ENCODE peak calls at places on chromosomes 6 and 20, in nine cellular contexts. One of them, this sample, is unnamed.

GRCh38 chr20:62063601-62063980 is 2.1 kb downstream of the TAF4 start:
- DNase-seq in cardiac muscle cell: peak
- DNase-seq in GM06990: no peak
- DNase-seq in ascending aorta: peak
- DNase-seq in epithelial cell of esophagus: peak
- DNase-seq in heart left ventricle: no peak
- DNase-seq in pancreas: no peak
- DNase-seq in tibial artery: no peak
- DNase-seq in astrocyte: peak
- DNase-seq in this sample: peak

GRCh38 chr20:24166127-24166389 is 177.5 kb upstream of the GGTLC1 start:
- DNase-seq in cardiac muscle cell: no peak
- DNase-seq in GM06990: no peak
- DNase-seq in ascending aorta: no peak
- DNase-seq in epithelial cell of esophagus: no peak
- DNase-seq in heart left ventricle: no peak
- DNase-seq in pancreas: no peak
- DNase-seq in tibial artery: no peak
- DNase-seq in astrocyte: no peak
- DNase-seq in this sample: no peak

GRCh38 chr20:51373713-51374481 is 168.6 kb downstream of the NFATC2 start:
- DNase-seq in cardiac muscle cell: peak
- DNase-seq in GM06990: no peak
- DNase-seq in ascending aorta: no peak
- DNase-seq in epithelial cell of esophagus: no peak
- DNase-seq in heart left ventricle: no peak
- DNase-seq in pancreas: peak
- DNase-seq in tibial artery: no peak
- DNase-seq in astrocyte: peak
- DNase-seq in this sample: peak

GRCh38 chr20:41245086-41245707 is 72.3 kb downstream of the ZHX3 start:
- DNase-seq in cardiac muscle cell: peak
- DNase-seq in GM06990: peak
- DNase-seq in ascending aorta: no peak
- DNase-seq in epithelial cell of esophagus: peak
- DNase-seq in heart left ventricle: no peak
- DNase-seq in pancreas: no peak
- DNase-seq in tibial artery: no peak
- DNase-seq in astrocyte: no peak
- DNase-seq in this sample: peak

GRCh38 chr6:154614641-154615040 is 104.2 kb upstream of the CNKSR3 start:
- DNase-seq in cardiac muscle cell: no peak
- DNase-seq in GM06990: no peak
- DNase-seq in ascending aorta: no peak
- DNase-seq in epithelial cell of esophagus: no peak
- DNase-seq in heart left ventricle: no peak
- DNase-seq in pancreas: no peak
- DNase-seq in tibial artery: no peak
- DNase-seq in astrocyte: no peak
- DNase-seq in this sample: no peak

GRCh38 chr6:12844284-12845223 is 128.0 kb downstream of the PHACTR1 start:
- DNase-seq in cardiac muscle cell: peak
- DNase-seq in GM06990: no peak
- DNase-seq in ascending aorta: no peak
- DNase-seq in epithelial cell of esophagus: peak
- DNase-seq in heart left ventricle: no peak
- DNase-seq in pancreas: no peak
- DNase-seq in tibial artery: no peak
- DNase-seq in astrocyte: peak
- DNase-seq in this sample: peak

GRCh38 chr6:16764188-16764950 is 3.1 kb upstream of the ATXN1 start:
- DNase-seq in cardiac muscle cell: peak
- DNase-seq in GM06990: no peak
- DNase-seq in ascending aorta: no peak
- DNase-seq in epithelial cell of esophagus: peak
- DNase-seq in heart left ventricle: no peak
- DNase-seq in pancreas: no peak
- DNase-seq in tibial artery: no peak
- DNase-seq in astrocyte: peak
- DNase-seq in this sample: peak

GRCh38 chr6:51077967-51078518 is 259.4 kb downstream of the TFAP2B start:
- DNase-seq in cardiac muscle cell: no peak
- DNase-seq in GM06990: no peak
- DNase-seq in ascending aorta: no peak
- DNase-seq in epithelial cell of esophagus: no peak
- DNase-seq in heart left ventricle: no peak
- DNase-seq in pancreas: no peak
- DNase-seq in tibial artery: no peak
- DNase-seq in astrocyte: no peak
- DNase-seq in this sample: no peak

GRCh38 chr20:25195962-25196700 is 619 bp downstream of the ENTPD6 start:
- DNase-seq in cardiac muscle cell: peak
- DNase-seq in GM06990: no peak
- DNase-seq in ascending aorta: no peak
- DNase-seq in epithelial cell of esophagus: peak
- DNase-seq in heart left ventricle: peak
- DNase-seq in pancreas: peak
- DNase-seq in tibial artery: no peak
- DNase-seq in astrocyte: no peak
- DNase-seq in this sample: no peak

DNA sequence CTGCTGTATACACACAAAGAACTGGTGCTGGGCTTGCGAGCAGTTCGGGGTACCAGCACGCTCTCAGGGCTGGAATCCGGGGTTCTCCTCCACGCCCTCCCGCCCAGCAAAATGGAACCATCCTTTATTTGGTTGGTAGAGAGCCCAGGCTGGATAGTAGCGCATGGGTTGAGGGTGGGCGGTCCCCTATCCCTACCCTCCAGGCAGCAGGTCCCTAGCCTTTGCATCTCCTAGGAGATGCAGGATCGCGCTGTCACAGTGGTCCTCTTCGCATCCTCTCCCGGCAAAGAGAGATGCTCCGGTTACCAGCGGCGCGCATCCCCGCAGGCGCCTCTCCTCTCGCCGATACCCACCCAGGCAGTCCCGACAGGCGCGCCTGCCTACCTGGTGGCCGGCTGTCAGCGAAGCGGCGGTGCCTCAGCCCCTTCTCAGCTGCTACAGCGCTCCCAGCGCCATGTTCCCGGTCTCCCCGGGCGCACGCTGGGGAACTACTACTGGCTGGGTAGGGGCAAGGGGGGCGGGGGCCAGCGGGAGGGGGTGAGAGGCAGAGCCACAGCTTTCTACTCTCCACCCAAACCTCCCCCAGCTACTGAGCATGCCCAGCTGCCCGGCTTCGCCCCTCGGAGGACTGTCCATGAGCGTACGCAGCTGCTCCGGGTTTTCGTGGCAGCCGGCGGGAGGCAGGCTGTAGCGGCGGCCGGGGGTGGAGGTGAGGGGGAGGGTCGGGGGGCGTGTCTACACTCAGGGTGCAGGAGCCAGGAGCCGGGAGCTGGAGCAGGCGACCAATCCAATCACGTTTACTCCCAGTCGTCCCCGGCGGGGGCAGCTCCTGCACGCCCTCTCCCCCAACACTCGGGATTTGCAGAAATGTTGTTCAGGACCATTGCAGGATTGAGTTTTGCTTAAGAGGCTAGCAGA is at the start of gene PAK5:
- DNase-seq in cardiac muscle cell: peak
- DNase-seq in GM06990: no peak
- DNase-seq in ascending aorta: peak
- DNase-seq in epithelial cell of esophagus: peak
- DNase-seq in heart left ventricle: no peak
- DNase-seq in pancreas: peak
- DNase-seq in tibial artery: peak
- DNase-seq in astrocyte: peak
- DNase-seq in this sample: peak
- TF ChIP-seq CTCF in cardiac muscle cell: no peak
- TF ChIP-seq CTCF in GM06990: no peak
- TF ChIP-seq CTCF in ascending aorta: no peak
- TF ChIP-seq CTCF in epithelial cell of esophagus: no peak
- TF ChIP-seq CTCF in heart left ventricle: no peak
- TF ChIP-seq CTCF in pancreas: no peak
- TF ChIP-seq CTCF in tibial artery: no peak
- TF ChIP-seq CTCF in astrocyte: no peak
- TF ChIP-seq CTCF in this sample: no peak

GRCh38 chr6:36290668-36291620 is 21.1 kb downstream of the PNPLA1 start:
- DNase-seq in cardiac muscle cell: no peak
- DNase-seq in GM06990: no peak
- DNase-seq in ascending aorta: no peak
- DNase-seq in epithelial cell of esophagus: peak
- DNase-seq in heart left ventricle: no peak
- DNase-seq in pancreas: no peak
- DNase-seq in tibial artery: no peak
- DNase-seq in astrocyte: no peak
- DNase-seq in this sample: peak
- H3K4me3 ChIP-seq in cardiac muscle cell: no peak
- H3K4me3 ChIP-seq in GM06990: no peak
- H3K4me3 ChIP-seq in ascending aorta: no peak
- H3K4me3 ChIP-seq in epithelial cell of esophagus: no peak
- H3K4me3 ChIP-seq in heart left ventricle: no peak
- H3K4me3 ChIP-seq in pancreas: no peak
- H3K4me3 ChIP-seq in tibial artery: no peak
- H3K4me3 ChIP-seq in astrocyte: no peak
- H3K4me3 ChIP-seq in this sample: no peak

DNA sequence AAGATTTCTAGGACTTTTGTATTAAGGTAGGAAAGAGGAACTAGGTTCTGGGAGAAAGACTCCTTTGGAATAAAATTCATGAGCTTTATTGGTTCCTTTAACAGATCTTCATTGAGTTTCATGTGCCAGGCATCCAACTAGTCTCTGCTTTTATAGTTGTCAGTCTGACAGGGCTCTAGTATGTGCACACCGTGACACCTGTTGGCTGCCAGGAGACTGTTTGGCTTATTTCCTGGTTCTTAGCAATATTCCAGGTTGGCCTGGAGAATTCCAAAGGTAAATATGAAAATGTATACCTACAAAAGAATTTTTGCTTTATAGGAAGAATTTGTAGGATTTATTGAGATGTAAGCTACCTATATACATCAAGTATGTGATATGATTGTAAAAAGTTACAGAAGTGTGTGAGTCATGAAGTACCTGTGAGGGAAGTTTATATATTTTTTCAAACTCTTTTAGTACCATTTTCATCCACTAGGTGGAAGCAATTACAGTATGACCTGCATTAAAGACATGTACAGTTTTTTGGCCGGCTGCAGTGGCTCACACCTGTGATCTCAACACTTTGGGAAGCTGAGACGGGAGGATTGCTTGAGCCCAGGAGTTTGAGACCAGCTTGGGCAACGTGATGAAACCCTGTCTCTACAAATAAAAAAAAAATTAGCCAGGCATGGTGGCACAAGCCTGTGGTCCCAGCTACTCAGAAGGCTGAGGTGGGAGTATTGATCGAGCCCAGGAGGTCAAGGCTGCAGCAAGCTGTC is 35.2 kb downstream of the NDUFAF5 start:
- DNase-seq in cardiac muscle cell: peak
- DNase-seq in GM06990: peak
- DNase-seq in ascending aorta: no peak
- DNase-seq in epithelial cell of esophagus: peak
- DNase-seq in heart left ventricle: no peak
- DNase-seq in pancreas: peak
- DNase-seq in tibial artery: no peak
- DNase-seq in astrocyte: peak
- DNase-seq in this sample: peak
- TF ChIP-seq CTCF in cardiac muscle cell: peak
- TF ChIP-seq CTCF in GM06990: peak
- TF ChIP-seq CTCF in ascending aorta: peak
- TF ChIP-seq CTCF in epithelial cell of esophagus: peak
- TF ChIP-seq CTCF in heart left ventricle: peak
- TF ChIP-seq CTCF in pancreas: peak
- TF ChIP-seq CTCF in tibial artery: peak
- TF ChIP-seq CTCF in astrocyte: peak
- TF ChIP-seq CTCF in this sample: peak

GRCh38 chr6:111032493-111033140 is 50.8 kb downstream of the RPF2 start:
- DNase-seq in cardiac muscle cell: peak
- DNase-seq in GM06990: no peak
- DNase-seq in ascending aorta: no peak
- DNase-seq in epithelial cell of esophagus: no peak
- DNase-seq in heart left ventricle: no peak
- DNase-seq in pancreas: no peak
- DNase-seq in tibial artery: no peak
- DNase-seq in astrocyte: peak
- DNase-seq in this sample: peak
- H3K4me3 ChIP-seq in cardiac muscle cell: no peak
- H3K4me3 ChIP-seq in GM06990: no peak
- H3K4me3 ChIP-seq in ascending aorta: no peak
- H3K4me3 ChIP-seq in epithelial cell of esophagus: no peak
- H3K4me3 ChIP-seq in heart left ventricle: no peak
- H3K4me3 ChIP-seq in pancreas: no peak
- H3K4me3 ChIP-seq in tibial artery: no peak
- H3K4me3 ChIP-seq in astrocyte: no peak
- H3K4me3 ChIP-seq in this sample: no peak

GRCh38 chr6:117280922-117281321 is 15.6 kb downstream of the VGLL2 start:
- DNase-seq in cardiac muscle cell: no peak
- DNase-seq in GM06990: no peak
- DNase-seq in ascending aorta: no peak
- DNase-seq in epithelial cell of esophagus: no peak
- DNase-seq in heart left ventricle: no peak
- DNase-seq in pancreas: no peak
- DNase-seq in tibial artery: no peak
- DNase-seq in astrocyte: no peak
- DNase-seq in this sample: no peak
- TF ChIP-seq CTCF in cardiac muscle cell: peak
- TF ChIP-seq CTCF in GM06990: peak
- TF ChIP-seq CTCF in ascending aorta: no peak
- TF ChIP-seq CTCF in epithelial cell of esophagus: peak
- TF ChIP-seq CTCF in heart left ventricle: no peak
- TF ChIP-seq CTCF in pancreas: no peak
- TF ChIP-seq CTCF in tibial artery: no peak
- TF ChIP-seq CTCF in astrocyte: peak
- TF ChIP-seq CTCF in this sample: no peak

DNA sequence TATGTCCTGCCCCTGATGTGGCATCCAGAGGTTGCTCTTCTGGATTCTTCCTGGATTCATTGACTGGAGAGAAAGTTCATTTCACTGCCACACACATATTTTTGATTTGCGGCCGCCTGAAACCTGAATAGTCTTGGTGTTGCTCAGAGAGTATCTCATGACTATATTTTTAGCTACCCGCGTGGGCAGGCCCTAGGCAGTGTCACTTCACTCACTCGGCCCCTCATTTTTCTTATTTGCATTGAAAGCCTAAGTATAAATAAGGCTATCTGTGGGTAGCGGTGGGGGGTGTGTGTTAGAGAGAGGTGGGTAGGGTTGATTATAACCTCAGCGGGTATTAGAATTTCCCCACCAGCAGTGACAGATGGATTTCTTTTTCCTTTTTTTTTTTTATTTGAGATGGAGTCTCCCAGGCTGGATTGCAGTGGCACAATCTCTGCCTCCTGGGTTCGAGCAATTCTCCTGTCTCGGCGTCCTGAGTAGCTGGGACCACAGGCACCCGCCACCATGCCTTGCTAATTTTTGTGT is 113.5 kb downstream of the JARID2 start:
- DNase-seq in cardiac muscle cell: peak
- DNase-seq in GM06990: no peak
- DNase-seq in ascending aorta: no peak
- DNase-seq in epithelial cell of esophagus: no peak
- DNase-seq in heart left ventricle: no peak
- DNase-seq in pancreas: no peak
- DNase-seq in tibial artery: no peak
- DNase-seq in astrocyte: peak
- DNase-seq in this sample: no peak
- H3K4me3 ChIP-seq in cardiac muscle cell: no peak
- H3K4me3 ChIP-seq in GM06990: no peak
- H3K4me3 ChIP-seq in ascending aorta: no peak
- H3K4me3 ChIP-seq in epithelial cell of esophagus: no peak
- H3K4me3 ChIP-seq in heart left ventricle: no peak
- H3K4me3 ChIP-seq in pancreas: no peak
- H3K4me3 ChIP-seq in tibial artery: no peak
- H3K4me3 ChIP-seq in astrocyte: no peak
- H3K4me3 ChIP-seq in this sample: no peak